ENCODE peak calls at places on chromosomes 4 and X, in nine cellular contexts. One of them, this sample, is unnamed.

GRCh38 chr4:25343671-25344070 is 31.1 kb downstream of the ZCCHC4 start:
- DNase-seq in ascending aorta: no peak
- DNase-seq in left ventricle myocardium superior: no peak
- DNase-seq in WERI-Rb-1: no peak
- DNase-seq in neural crest cell: no peak
- DNase-seq in GM10248: no peak
- DNase-seq in non-pigmented ciliary epithelial cell: no peak
- DNase-seq in ELF-1: no peak
- DNase-seq in Karpas-422: no peak
- DNase-seq in this sample: no peak

GRCh38 chrX:68830486-68831404 is 1.9 kb downstream of the EFNB1 start:
- DNase-seq in ascending aorta: no peak
- DNase-seq in left ventricle myocardium superior: no peak
- DNase-seq in WERI-Rb-1: no peak
- DNase-seq in neural crest cell: no peak
- DNase-seq in GM10248: no peak
- DNase-seq in non-pigmented ciliary epithelial cell: no peak
- DNase-seq in ELF-1: peak; percentile 18
- DNase-seq in Karpas-422: no peak
- DNase-seq in this sample: no peak

GRCh38 chr4:85946821-85947220 is 413.0 kb downstream of the MAPK10 start:
- DNase-seq in ascending aorta: no peak
- DNase-seq in left ventricle myocardium superior: no peak
- DNase-seq in WERI-Rb-1: no peak
- DNase-seq in neural crest cell: no peak
- DNase-seq in GM10248: no peak
- DNase-seq in non-pigmented ciliary epithelial cell: no peak
- DNase-seq in ELF-1: no peak
- DNase-seq in Karpas-422: no peak
- DNase-seq in this sample: no peak

GRCh38 chrX:154458954-154459829 is 1.1 kb downstream of the PLXNA3 start:
- DNase-seq in ascending aorta: no peak
- DNase-seq in left ventricle myocardium superior: peak; percentile 73
- DNase-seq in WERI-Rb-1: peak; percentile 49
- DNase-seq in neural crest cell: no peak
- DNase-seq in GM10248: no peak
- DNase-seq in non-pigmented ciliary epithelial cell: no peak
- DNase-seq in ELF-1: no peak
- DNase-seq in Karpas-422: no peak
- DNase-seq in this sample: no peak

GRCh38 chr4:7287274-7287917 is 95.1 kb downstream of the SORCS2 start:
- DNase-seq in ascending aorta: no peak
- DNase-seq in left ventricle myocardium superior: peak; percentile 13
- DNase-seq in WERI-Rb-1: no peak
- DNase-seq in neural crest cell: no peak
- DNase-seq in GM10248: no peak
- DNase-seq in non-pigmented ciliary epithelial cell: no peak
- DNase-seq in ELF-1: no peak
- DNase-seq in Karpas-422: no peak
- DNase-seq in this sample: no peak

GRCh38 chr4:123856689-123857545 is 460.3 kb downstream of the SPRY1 start:
- DNase-seq in ascending aorta: no peak
- DNase-seq in left ventricle myocardium superior: peak; percentile 49
- DNase-seq in WERI-Rb-1: peak; percentile 47
- DNase-seq in neural crest cell: peak; percentile 42
- DNase-seq in GM10248: no peak
- DNase-seq in non-pigmented ciliary epithelial cell: peak; percentile 15
- DNase-seq in ELF-1: peak; percentile 69
- DNase-seq in Karpas-422: no peak
- DNase-seq in this sample: peak; percentile 57

GRCh38 chr4:20313237-20314030 is 61.7 kb downstream of the SLIT2 start:
- DNase-seq in ascending aorta: no peak
- DNase-seq in left ventricle myocardium superior: peak; percentile 23
- DNase-seq in WERI-Rb-1: peak; percentile 47
- DNase-seq in neural crest cell: peak; percentile 18
- DNase-seq in GM10248: no peak
- DNase-seq in non-pigmented ciliary epithelial cell: no peak
- DNase-seq in ELF-1: peak; percentile 80
- DNase-seq in Karpas-422: peak; percentile 81
- DNase-seq in this sample: peak; percentile 16

GRCh38 chr4:88755454-88755853 is 57.8 kb upstream of the NAP1L5 start:
- DNase-seq in ascending aorta: no peak
- DNase-seq in left ventricle myocardium superior: no peak
- DNase-seq in WERI-Rb-1: no peak
- DNase-seq in neural crest cell: no peak
- DNase-seq in GM10248: no peak
- DNase-seq in non-pigmented ciliary epithelial cell: no peak
- DNase-seq in ELF-1: no peak
- DNase-seq in Karpas-422: no peak
- DNase-seq in this sample: no peak

GRCh38 chrX:153459976-153460375 is 10.4 kb downstream of the HAUS7 start:
- DNase-seq in ascending aorta: no peak
- DNase-seq in left ventricle myocardium superior: peak; percentile 15
- DNase-seq in WERI-Rb-1: no peak
- DNase-seq in neural crest cell: no peak
- DNase-seq in GM10248: no peak
- DNase-seq in non-pigmented ciliary epithelial cell: peak; percentile 57
- DNase-seq in ELF-1: peak; percentile 83
- DNase-seq in Karpas-422: no peak
- DNase-seq in this sample: no peak

GRCh38 chrX:51743179-51743957 is at the start of gene GSPT2:
- DNase-seq in ascending aorta: no peak
- DNase-seq in left ventricle myocardium superior: peak; percentile 76
- DNase-seq in WERI-Rb-1: no peak
- DNase-seq in neural crest cell: peak; percentile 43
- DNase-seq in GM10248: peak; percentile 69
- DNase-seq in non-pigmented ciliary epithelial cell: peak; percentile 17
- DNase-seq in ELF-1: peak; percentile 80
- DNase-seq in Karpas-422: peak; percentile 87
- DNase-seq in this sample: peak; percentile 74

GRCh38 chr4:134585972-134586371 is 384.4 kb upstream of the PABPC4L start:
- DNase-seq in ascending aorta: no peak
- DNase-seq in left ventricle myocardium superior: no peak
- DNase-seq in WERI-Rb-1: no peak
- DNase-seq in neural crest cell: no peak
- DNase-seq in GM10248: no peak
- DNase-seq in non-pigmented ciliary epithelial cell: no peak
- DNase-seq in ELF-1: no peak
- DNase-seq in Karpas-422: no peak
- DNase-seq in this sample: no peak

GRCh38 chrX:20056704-20057103 is 60.0 kb downstream of the MAP7D2 start:
- DNase-seq in ascending aorta: no peak
- DNase-seq in left ventricle myocardium superior: no peak
- DNase-seq in WERI-Rb-1: peak; percentile 22
- DNase-seq in neural crest cell: no peak
- DNase-seq in GM10248: no peak
- DNase-seq in non-pigmented ciliary epithelial cell: no peak
- DNase-seq in ELF-1: peak; percentile 49
- DNase-seq in Karpas-422: peak; percentile 51
- DNase-seq in this sample: no peak

GRCh38 chr4:41622816-41623215 is 84.9 kb downstream of the LIMCH1 start:
- DNase-seq in ascending aorta: no peak
- DNase-seq in left ventricle myocardium superior: no peak
- DNase-seq in WERI-Rb-1: no peak
- DNase-seq in neural crest cell: no peak
- DNase-seq in GM10248: no peak
- DNase-seq in non-pigmented ciliary epithelial cell: no peak
- DNase-seq in ELF-1: no peak
- DNase-seq in Karpas-422: no peak
- DNase-seq in this sample: no peak

GRCh38 chr4:145285928-145286327 is 105.5 kb upstream of the OTUD4 start:
- DNase-seq in ascending aorta: no peak
- DNase-seq in left ventricle myocardium superior: no peak
- DNase-seq in WERI-Rb-1: no peak
- DNase-seq in neural crest cell: no peak
- DNase-seq in GM10248: no peak
- DNase-seq in non-pigmented ciliary epithelial cell: no peak
- DNase-seq in ELF-1: no peak
- DNase-seq in Karpas-422: no peak
- DNase-seq in this sample: no peak

GRCh38 chrX:39385022-39385421 is 583.8 kb downstream of the MID1IP1 start:
- DNase-seq in ascending aorta: no peak
- DNase-seq in left ventricle myocardium superior: no peak
- DNase-seq in WERI-Rb-1: no peak
- DNase-seq in neural crest cell: no peak
- DNase-seq in GM10248: no peak
- DNase-seq in non-pigmented ciliary epithelial cell: no peak
- DNase-seq in ELF-1: no peak
- DNase-seq in Karpas-422: no peak
- DNase-seq in this sample: no peak

GRCh38 chr4:140012688-140013087 is 141.3 kb downstream of the MAML3 start:
- DNase-seq in ascending aorta: no peak
- DNase-seq in left ventricle myocardium superior: peak; percentile 43
- DNase-seq in WERI-Rb-1: peak; percentile 51
- DNase-seq in neural crest cell: no peak
- DNase-seq in GM10248: no peak
- DNase-seq in non-pigmented ciliary epithelial cell: peak; percentile 78
- DNase-seq in ELF-1: peak; percentile 60
- DNase-seq in Karpas-422: peak; percentile 79
- DNase-seq in this sample: peak; percentile 60

GRCh38 chr4:4735870-4736269 is 123.6 kb upstream of the MSX1 start:
- DNase-seq in ascending aorta: no peak
- DNase-seq in left ventricle myocardium superior: no peak
- DNase-seq in WERI-Rb-1: no peak
- DNase-seq in neural crest cell: no peak
- DNase-seq in GM10248: no peak
- DNase-seq in non-pigmented ciliary epithelial cell: no peak
- DNase-seq in ELF-1: peak; percentile 91
- DNase-seq in Karpas-422: no peak
- DNase-seq in this sample: no peak

GRCh38 chr4:139816856-139817255 is 151.2 kb downstream of the MGST2 start:
- DNase-seq in ascending aorta: no peak
- DNase-seq in left ventricle myocardium superior: no peak
- DNase-seq in WERI-Rb-1: no peak
- DNase-seq in neural crest cell: no peak
- DNase-seq in GM10248: no peak
- DNase-seq in non-pigmented ciliary epithelial cell: no peak
- DNase-seq in ELF-1: no peak
- DNase-seq in Karpas-422: no peak
- DNase-seq in this sample: no peak

GRCh38 chr4:175431635-175432034 is 380.4 kb downstream of the GPM6A start:
- DNase-seq in ascending aorta: no peak
- DNase-seq in left ventricle myocardium superior: no peak
- DNase-seq in WERI-Rb-1: no peak
- DNase-seq in neural crest cell: no peak
- DNase-seq in GM10248: no peak
- DNase-seq in non-pigmented ciliary epithelial cell: no peak
- DNase-seq in ELF-1: no peak
- DNase-seq in Karpas-422: no peak
- DNase-seq in this sample: no peak

GRCh38 chr4:124863039-124863545 is 150.6 kb upstream of the ANKRD50 start:
- DNase-seq in ascending aorta: no peak
- DNase-seq in left ventricle myocardium superior: no peak
- DNase-seq in WERI-Rb-1: no peak
- DNase-seq in neural crest cell: no peak
- DNase-seq in GM10248: no peak
- DNase-seq in non-pigmented ciliary epithelial cell: no peak
- DNase-seq in ELF-1: no peak
- DNase-seq in Karpas-422: no peak
- DNase-seq in this sample: no peak

GRCh38 chrX:2898861-2899512 is 30.2 kb downstream of the ARSD start:
- DNase-seq in ascending aorta: no peak
- DNase-seq in left ventricle myocardium superior: no peak
- DNase-seq in WERI-Rb-1: no peak
- DNase-seq in neural crest cell: no peak
- DNase-seq in GM10248: no peak
- DNase-seq in non-pigmented ciliary epithelial cell: no peak
- DNase-seq in ELF-1: peak; percentile 50
- DNase-seq in Karpas-422: no peak
- DNase-seq in this sample: no peak

GRCh38 chrX:15468036-15468435 is 25.1 kb downstream of the PIR start:
- DNase-seq in ascending aorta: no peak
- DNase-seq in left ventricle myocardium superior: no peak
- DNase-seq in WERI-Rb-1: no peak
- DNase-seq in neural crest cell: no peak
- DNase-seq in GM10248: peak; percentile 22
- DNase-seq in non-pigmented ciliary epithelial cell: no peak
- DNase-seq in ELF-1: peak; percentile 22
- DNase-seq in Karpas-422: peak; percentile 76
- DNase-seq in this sample: peak; percentile 18

GRCh38 chr4:112939901-112940300 is 109.6 kb upstream of the ANK2 start:
- DNase-seq in ascending aorta: no peak
- DNase-seq in left ventricle myocardium superior: no peak
- DNase-seq in WERI-Rb-1: no peak
- DNase-seq in neural crest cell: no peak
- DNase-seq in GM10248: no peak
- DNase-seq in non-pigmented ciliary epithelial cell: no peak
- DNase-seq in ELF-1: no peak
- DNase-seq in Karpas-422: no peak
- DNase-seq in this sample: no peak

GRCh38 chr4:40471923-40472322 is 136.8 kb downstream of the CHRNA9 start:
- DNase-seq in ascending aorta: no peak
- DNase-seq in left ventricle myocardium superior: no peak
- DNase-seq in WERI-Rb-1: no peak
- DNase-seq in neural crest cell: no peak
- DNase-seq in GM10248: no peak
- DNase-seq in non-pigmented ciliary epithelial cell: no peak
- DNase-seq in ELF-1: no peak
- DNase-seq in Karpas-422: no peak
- DNase-seq in this sample: no peak

GRCh38 chr4:140233811-140234696 is 80.1 kb upstream of the MAML3 start:
- DNase-seq in ascending aorta: no peak
- DNase-seq in left ventricle myocardium superior: no peak
- DNase-seq in WERI-Rb-1: no peak
- DNase-seq in neural crest cell: no peak
- DNase-seq in GM10248: no peak
- DNase-seq in non-pigmented ciliary epithelial cell: no peak
- DNase-seq in ELF-1: no peak
- DNase-seq in Karpas-422: no peak
- DNase-seq in this sample: no peak

GRCh38 chr4:169341490-169341889 is 70.7 kb upstream of the SH3RF1 start:
- DNase-seq in ascending aorta: no peak
- DNase-seq in left ventricle myocardium superior: no peak
- DNase-seq in WERI-Rb-1: no peak
- DNase-seq in neural crest cell: no peak
- DNase-seq in GM10248: peak; percentile 17
- DNase-seq in non-pigmented ciliary epithelial cell: no peak
- DNase-seq in ELF-1: no peak
- DNase-seq in Karpas-422: no peak
- DNase-seq in this sample: no peak

GRCh38 chrX:72005046-72005445 is 94.4 kb downstream of the NHSL2 start:
- DNase-seq in ascending aorta: no peak
- DNase-seq in left ventricle myocardium superior: no peak
- DNase-seq in WERI-Rb-1: no peak
- DNase-seq in neural crest cell: no peak
- DNase-seq in GM10248: no peak
- DNase-seq in non-pigmented ciliary epithelial cell: no peak
- DNase-seq in ELF-1: no peak
- DNase-seq in Karpas-422: no peak
- DNase-seq in this sample: no peak

GRCh38 chrX:23334871-23335599 is 386 bp downstream of the PTCHD1 start:
- DNase-seq in ascending aorta: no peak
- DNase-seq in left ventricle myocardium superior: no peak
- DNase-seq in WERI-Rb-1: peak; percentile 12
- DNase-seq in neural crest cell: peak; percentile 7
- DNase-seq in GM10248: no peak
- DNase-seq in non-pigmented ciliary epithelial cell: no peak
- DNase-seq in ELF-1: peak; percentile 67
- DNase-seq in Karpas-422: no peak
- DNase-seq in this sample: no peak

GRCh38 chr4:154084864-154085263 is 296.0 kb upstream of the SFRP2 start:
- DNase-seq in ascending aorta: no peak
- DNase-seq in left ventricle myocardium superior: no peak
- DNase-seq in WERI-Rb-1: no peak
- DNase-seq in neural crest cell: no peak
- DNase-seq in GM10248: no peak
- DNase-seq in non-pigmented ciliary epithelial cell: no peak
- DNase-seq in ELF-1: no peak
- DNase-seq in Karpas-422: no peak
- DNase-seq in this sample: no peak

GRCh38 chr4:138259296-138259695 is 17.1 kb upstream of the SLC7A11 start:
- DNase-seq in ascending aorta: no peak
- DNase-seq in left ventricle myocardium superior: no peak
- DNase-seq in WERI-Rb-1: no peak
- DNase-seq in neural crest cell: no peak
- DNase-seq in GM10248: no peak
- DNase-seq in non-pigmented ciliary epithelial cell: no peak
- DNase-seq in ELF-1: no peak
- DNase-seq in Karpas-422: no peak
- DNase-seq in this sample: no peak

GRCh38 chr4:189185810-189186432 is 754.8 kb upstream of the FRG1 start:
- DNase-seq in ascending aorta: no peak
- DNase-seq in left ventricle myocardium superior: no peak
- DNase-seq in WERI-Rb-1: no peak
- DNase-seq in neural crest cell: no peak
- DNase-seq in GM10248: no peak
- DNase-seq in non-pigmented ciliary epithelial cell: no peak
- DNase-seq in ELF-1: peak; percentile 89
- DNase-seq in Karpas-422: no peak
- DNase-seq in this sample: no peak